ENCODE peak calls at places on chromosomes 3 and 15, in five cellular contexts. F is uterus; L is HL-60; O is epithelial cell of prostate; M is CD8-positive, alpha-beta memory T cell. P is an unnamed sample.

GRCh38 chr3:107797586-107797985 is 274.8 kb downstream of the BBX start:
- DNase-seq in M (no peak), F (no peak), O (no peak), L (no peak), P (no peak)

GRCh38 chr15:42194502-42194901 is 13.6 kb downstream of the VPS39 start:
- DNase-seq in L (peak; percentile 61), F (no peak), O (peak; percentile 24), M (no peak), P (no peak)

GRCh38 chr15:68411735-68412134 is 20.2 kb downstream of the ITGA11 start:
- DNase-seq in L (no peak), O (no peak), M (no peak), F (peak; percentile 12), P (no peak)

GRCh38 chr15:49831206-49831965 is 210.5 kb downstream of the DTWD1 start:
- DNase-seq in F (peak; percentile 28), O (no peak), L (no peak), M (no peak), P (no peak)

GRCh38 chr3:97125902-97126499 is 311.6 kb downstream of the EPHA6 start:
- DNase-seq in F (no peak), L (no peak), O (no peak), M (no peak), P (no peak)

GRCh38 chr3:65342084-65342683 is 654.4 kb upstream of the ADAMTS9 start:
- DNase-seq in L (peak; percentile 14), O (peak; percentile 10), M (no peak), F (no peak), P (peak; percentile 78)

GRCh38 chr3:37475435-37475834 is 301.1 kb upstream of the LRRFIP2 start:
- DNase-seq in L (no peak), F (no peak), M (no peak), O (no peak), P (no peak)

GRCh38 chr3:138459619-138460535 is 25.5 kb downstream of the ESYT3 start:
- DNase-seq in L (no peak), M (no peak), O (no peak), F (no peak), P (no peak)

GRCh38 chr3:14125193-14126016 is 553 bp downstream of the TMEM43 start:
- DNase-seq in L (peak; percentile 58), F (peak; percentile 81), M (peak; percentile 76), O (peak; percentile 79), P (peak; percentile 78)

GRCh38 chr3:126696701-126697267 is 7.3 kb upstream of the CHCHD6 start:
- DNase-seq in L (no peak), F (no peak), O (no peak), M (no peak), P (no peak)

GRCh38 chr3:111906667-111907066 is 47.6 kb downstream of the PHLDB2 start:
- DNase-seq in O (no peak), F (no peak), L (no peak), M (no peak), P (no peak)

GRCh38 chr3:109275702-109276293 is 40.5 kb downstream of the DPPA2 start:
- DNase-seq in O (no peak), L (no peak), F (no peak), M (no peak), P (peak; percentile 59)

GRCh38 chr3:119840855-119841254 is 59.0 kb downstream of the NR1I2 start:
- DNase-seq in F (no peak), L (no peak), O (no peak), M (no peak), P (no peak)

GRCh38 chr3:47034868-47035489 is 55.5 kb downstream of the NBEAL2 start:
- DNase-seq in O (no peak), L (no peak), M (no peak), F (no peak), P (no peak)

GRCh38 chr3:183435701-183436100 is 7.3 kb upstream of the MCF2L2 start:
- DNase-seq in F (no peak), L (no peak), O (no peak), M (no peak), P (no peak)

GRCh38 chr3:27221264-27221932 is 147.8 kb downstream of the NEK10 start:
- DNase-seq in F (no peak), O (no peak), M (no peak), L (no peak), P (no peak)

GRCh38 chr15:29942144-29942543 is 119.9 kb upstream of the TJP1 start:
- DNase-seq in F (no peak), L (no peak), M (no peak), O (no peak), P (no peak)

GRCh38 chr15:22939652-22940061 is 40.5 kb downstream of the CYFIP1 start:
- DNase-seq in O (no peak), F (no peak), M (no peak), L (no peak), P (no peak)

DNA sequence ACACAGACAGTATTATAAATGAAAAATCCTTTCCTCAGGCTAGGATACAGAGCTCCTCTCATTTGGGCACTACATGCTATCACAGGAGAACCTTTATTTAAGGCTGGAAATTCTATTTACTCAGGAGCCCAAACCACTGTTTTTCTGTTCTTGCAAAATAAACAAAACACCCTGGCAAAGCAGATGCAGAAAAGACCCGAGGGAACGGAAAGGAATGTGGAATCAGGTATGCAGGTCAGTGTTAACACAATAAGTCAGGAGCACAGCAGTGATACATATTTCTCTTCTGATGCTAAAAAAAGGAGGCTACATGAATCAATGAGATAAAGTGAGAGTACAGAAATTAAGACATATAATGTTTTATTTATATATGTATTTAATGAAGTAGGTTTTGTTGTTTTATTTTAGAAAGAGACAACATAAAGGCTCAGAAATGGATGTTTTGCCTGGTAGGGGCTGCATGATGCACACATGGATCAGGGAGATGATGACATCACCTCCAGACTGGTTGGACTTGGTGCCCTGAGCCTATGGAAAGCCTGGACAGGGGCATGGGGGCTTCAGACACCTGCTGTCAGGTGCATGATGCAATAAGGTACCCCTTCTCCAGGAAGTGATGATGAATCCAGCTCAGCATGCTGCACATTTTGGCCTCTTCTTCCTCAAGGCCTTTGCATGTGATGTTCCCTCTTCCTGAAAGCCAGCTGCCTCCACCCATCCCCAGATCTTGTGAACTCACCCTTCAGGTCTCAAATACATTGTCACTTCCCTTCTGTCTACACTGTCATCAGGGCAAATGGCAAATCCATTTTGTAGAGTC is 19.0 kb upstream of the RBP1 start:
- DNase-seq in M (no peak), F (no peak), O (no peak), L (no peak), P (no peak)
- H3K27ac ChIP-seq in M (no peak overlapping the region), F (no peak overlapping the region), O (peak overlapping the region; percentile 75), L (no peak overlapping the region), P (no peak overlapping the region)

GRCh38 chr15:39921274-39921638 is 1.2 kb upstream of the GPR176 start:
- DNase-seq in L (no peak), F (no peak), O (no peak), M (no peak), P (no peak)

GRCh38 chr15:39926526-39926925 is 6.5 kb upstream of the GPR176 start:
- DNase-seq in M (no peak), L (no peak), O (no peak), F (no peak), P (no peak)

GRCh38 chr15:39924437-39924836 is 4.4 kb upstream of the GPR176 start:
- DNase-seq in M (no peak), O (no peak), F (no peak), L (no peak), P (no peak)

GRCh38 chr15:39922450-39923092 is 2.5 kb upstream of the GPR176 start:
- DNase-seq in L (no peak), M (no peak), O (no peak), F (no peak), P (no peak)

DNA sequence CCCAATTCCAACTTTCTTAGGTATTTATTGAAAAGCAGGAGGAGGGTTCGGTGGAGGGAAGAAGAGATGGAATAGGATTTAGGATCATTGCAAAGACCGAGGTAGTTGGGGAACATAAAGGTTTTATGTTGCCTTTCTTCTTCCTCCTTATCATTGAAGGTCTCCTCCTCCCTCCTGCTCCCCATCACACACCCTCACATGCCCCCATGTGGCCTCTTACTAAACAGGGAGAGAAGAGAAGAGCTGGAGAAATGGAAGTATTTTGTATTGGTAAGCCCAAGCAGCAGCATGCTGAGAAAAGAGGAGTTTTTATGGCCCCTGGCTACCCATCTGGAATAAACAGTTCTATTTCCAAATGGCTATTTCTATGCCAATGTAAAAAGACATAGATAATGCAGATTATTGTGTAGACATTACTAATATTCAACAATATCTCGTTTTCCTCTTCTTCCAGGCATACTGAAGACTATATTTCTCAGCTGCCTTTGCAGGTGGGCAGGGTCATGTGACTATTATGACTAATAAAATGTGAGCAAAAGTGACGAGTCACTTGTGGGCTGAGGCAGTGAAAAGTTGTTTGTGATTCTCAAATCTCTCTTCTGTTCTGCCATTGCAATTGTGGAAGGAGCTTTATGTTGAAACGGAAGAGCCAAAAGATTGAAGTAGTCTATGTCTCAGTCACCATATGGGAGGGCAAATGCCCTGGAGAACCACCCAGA is 5.2 kb upstream of the GPR176 start:
- DNase-seq in O (no peak), F (no peak), M (no peak), L (no peak), P (no peak)
- H3K27ac ChIP-seq in O (peak overlapping the region; percentile 13), F (no peak overlapping the region), M (no peak overlapping the region), L (no peak overlapping the region), P (no peak overlapping the region)

GRCh38 chr3:71464613-71465012 is 118.9 kb downstream of the FOXP1 start:
- DNase-seq in F (no peak), L (peak; percentile 62), M (no peak), O (no peak), P (no peak)

GRCh38 chr3:71468311-71469130 is 115.0 kb downstream of the FOXP1 start:
- DNase-seq in O (no peak), L (no peak), M (no peak), F (no peak), P (peak; percentile 60)

GRCh38 chr3:71465371-71466007 is 118.0 kb downstream of the FOXP1 start:
- DNase-seq in L (no peak), F (no peak), O (no peak), M (no peak), P (no peak)

GRCh38 chr3:71466483-71466882 is 117.0 kb downstream of the FOXP1 start:
- DNase-seq in F (no peak), L (no peak), O (no peak), M (no peak), P (peak; percentile 57)

DNA sequence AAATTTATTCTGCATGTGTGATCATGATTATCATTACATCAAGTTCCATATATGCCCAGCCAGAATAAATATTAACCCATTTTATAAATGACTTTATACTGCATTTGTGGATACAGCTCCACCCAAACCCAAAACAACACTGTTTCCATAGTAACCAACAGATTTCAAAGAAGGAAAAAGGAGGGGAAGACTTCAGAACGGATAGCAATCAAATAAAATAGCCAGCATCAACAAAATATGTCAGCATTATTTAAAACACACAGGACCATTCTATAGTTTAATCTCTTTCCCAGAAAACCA is 114.4 kb downstream of the FOXP1 start:
- DNase-seq in M (no peak), L (no peak), O (no peak), F (no peak), P (no peak)
- H3K27ac ChIP-seq in M (no peak overlapping the region), L (no peak overlapping the region), O (peak overlapping the region; percentile 38), F (no peak overlapping the region), P (no peak overlapping the region)

GRCh38 chr15:66758844-66759243 is 56.8 kb downstream of the SMAD6 start:
- DNase-seq in M (no peak), F (no peak), O (no peak), L (no peak), P (no peak)

GRCh38 chr15:66755298-66756068 is 53.4 kb downstream of the SMAD6 start:
- DNase-seq in F (no peak), O (no peak), L (no peak), M (peak; percentile 11), P (no peak)

GRCh38 chr15:66756220-66756769 is 54.3 kb downstream of the SMAD6 start:
- DNase-seq in O (no peak), M (no peak), L (no peak), F (no peak), P (no peak)

GRCh38 chr15:66757030-66757429 is 55.0 kb downstream of the SMAD6 start:
- DNase-seq in L (no peak), M (peak; percentile 0), F (no peak), O (no peak), P (peak; percentile 25)

GRCh38 chr15:66757521-66757920 is 55.5 kb downstream of the SMAD6 start:
- DNase-seq in F (no peak), L (no peak), O (no peak), M (peak; percentile 38), P (peak; percentile 31)
- H3K27ac ChIP-seq in F (no peak overlapping the region), L (no peak overlapping the region), O (no peak overlapping the region), M (no peak overlapping the region), P (peak overlapping the region; percentile 46)